ENCODE peak calls at places on chromosomes 3 and 15, in ten cellular contexts. S is HCT116; N is mucosa of descending colon; K is heart left ventricle; V is breast epithelium; M is upper lobe of right lung; Y is CD8-positive, alpha-beta T cell; C is body of pancreas; T is foreskin fibroblast; R is ovary. Q is an unnamed sample.

GRCh38 chr3:147458995-147459704 is 50.0 kb downstream of the ZIC1 start:
- DNase-seq in R (no peak), V (no peak), N (no peak), M (no peak), K (no peak), C (no peak), T (no peak), Y (no peak), S (no peak), Q (peak)

GRCh38 chr3:126064627-126065258 is 19.2 kb downstream of the SLC41A3 start:
- DNase-seq in N (no peak), M (no peak), T (peak), Y (no peak), V (no peak), K (no peak), R (no peak), S (no peak), C (no peak), Q (no peak)

GRCh38 chr3:100075731-100076543 is 38.4 kb downstream of the FILIP1L start:
- DNase-seq in K (no peak), M (no peak), V (no peak), S (no peak), N (no peak), Y (no peak), R (no peak), T (no peak), C (no peak), Q (no peak)

GRCh38 chr3:52286777-52287110 is 884 bp upstream of the GLYCTK start:
- DNase-seq in V (peak), R (peak), S (no peak), K (no peak), C (no peak), N (peak), T (no peak), M (peak), Y (no peak), Q (no peak)

GRCh38 chr3:118960876-118961275 is 73.8 kb downstream of the IGSF11 start:
- DNase-seq in S (no peak), T (peak), K (no peak), R (no peak), N (no peak), Y (no peak), M (no peak), V (no peak), C (no peak), Q (peak)

GRCh38 chr3:64084640-64085039 is 61.3 kb upstream of the PSMD6 start:
- DNase-seq in Y (no peak), R (no peak), K (no peak), V (no peak), N (no peak), S (peak), C (no peak), M (no peak), T (peak), Q (no peak)

GRCh38 chr15:81888748-81889479 is 156.9 kb downstream of the MEX3B start:
- DNase-seq in C (no peak), K (no peak), V (no peak), T (peak), M (no peak), R (no peak), S (no peak), N (no peak), Y (no peak), Q (peak)

GRCh38 chr3:122628567-122628966 is 51.1 kb downstream of the PARP15 start:
- DNase-seq in T (no peak), R (no peak), S (no peak), M (no peak), N (no peak), K (no peak), V (no peak), Y (no peak), C (no peak), Q (no peak)

GRCh38 chr3:47741925-47742324 is 39.8 kb downstream of the SMARCC1 start:
- DNase-seq in N (no peak), S (no peak), V (no peak), Y (no peak), C (no peak), K (no peak), T (no peak), M (no peak), R (no peak), Q (no peak)

GRCh38 chr3:108089544-108089943 is 1.3 kb downstream of the CD47 start:
- DNase-seq in M (no peak), S (no peak), C (no peak), R (no peak), Y (no peak), N (no peak), T (no peak), V (no peak), K (no peak), Q (no peak)

GRCh38 chr3:195352895-195353488 is 82.0 kb upstream of the XXYLT1 start:
- DNase-seq in Y (no peak), S (peak), K (no peak), N (no peak), V (no peak), C (no peak), M (no peak), T (peak), R (no peak), Q (peak)

GRCh38 chr3:50297896-50298725 is 1.1 kb downstream of the HYAL3 start:
- DNase-seq in Y (no peak), C (no peak), R (no peak), M (no peak), T (no peak), S (no peak), K (no peak), N (no peak), V (no peak), Q (no peak)

GRCh38 chr3:160040181-160040580 is 51.5 kb downstream of the IL12A start:
- DNase-seq in M (no peak), C (no peak), V (no peak), T (no peak), K (no peak), R (no peak), Y (no peak), N (no peak), S (no peak), Q (no peak)

GRCh38 chr15:91186892-91187644 is 87.0 kb downstream of the SV2B start:
- DNase-seq in S (no peak), V (no peak), M (no peak), Y (no peak), C (peak), T (no peak), K (no peak), N (no peak), R (no peak), Q (peak)

GRCh38 chr3:24740367-24740766 is 245.7 kb upstream of the THRB start:
- DNase-seq in K (no peak), V (no peak), N (no peak), M (no peak), S (no peak), R (no peak), T (no peak), Y (no peak), C (no peak), Q (no peak)

GRCh38 chr3:173912126-173912525 is 514.6 kb downstream of the NLGN1 start:
- DNase-seq in R (no peak), N (no peak), K (no peak), Y (no peak), S (no peak), C (no peak), V (no peak), M (no peak), T (no peak), Q (no peak)

GRCh38 chr3:4948395-4948794 is 30.8 kb upstream of the BHLHE40 start:
- DNase-seq in C (no peak), V (no peak), Y (no peak), M (no peak), S (no peak), N (no peak), R (no peak), K (no peak), T (peak), Q (no peak)

GRCh38 chr15:40702077-40702476 is 7.1 kb downstream of the RAD51 start:
- DNase-seq in V (no peak), Y (no peak), K (no peak), N (no peak), S (no peak), T (peak), C (no peak), R (no peak), M (no peak), Q (no peak)

GRCh38 chr3:128290484-128290883 is 137.2 kb downstream of the EEFSEC start:
- DNase-seq in C (no peak), N (no peak), M (no peak), K (no peak), V (no peak), R (no peak), Y (no peak), T (no peak), S (no peak), Q (no peak)

GRCh38 chr15:35445891-35446290 is 100.1 kb downstream of the DPH6 start:
- DNase-seq in C (no peak), V (no peak), S (no peak), K (no peak), R (no peak), M (no peak), T (no peak), Y (no peak), N (no peak), Q (no peak)

GRCh38 chr15:36797128-36797527 is 217.7 kb downstream of the CDIN1 start:
- DNase-seq in M (no peak), Y (no peak), S (no peak), V (no peak), R (no peak), T (no peak), K (no peak), C (peak), N (no peak), Q (no peak)

GRCh38 chr3:12198301-12198700 is 39.6 kb upstream of the TIMP4 start:
- DNase-seq in R (no peak), V (no peak), Y (no peak), K (no peak), C (no peak), T (peak), S (no peak), N (no peak), M (no peak), Q (peak)

GRCh38 chr3:105495021-105495420 is 128.3 kb downstream of the ALCAM start:
- DNase-seq in R (no peak), M (no peak), K (no peak), V (no peak), T (peak), S (no peak), C (no peak), Y (no peak), N (no peak), Q (peak)

GRCh38 chr3:175932586-175932985 is 1073.5 kb downstream of the NAALADL2 start:
- DNase-seq in T (peak), K (no peak), S (no peak), R (no peak), C (no peak), M (no peak), Y (no peak), V (no peak), N (no peak), Q (peak)

GRCh38 chr3:194491996-194492395 is 5.2 kb upstream of the ATP13A3 start:
- DNase-seq in S (no peak), Y (no peak), K (no peak), N (no peak), R (no peak), C (no peak), V (no peak), T (no peak), M (no peak), Q (no peak)

GRCh38 chr3:133836497-133837158 is 31.0 kb downstream of the SRPRB start:
- DNase-seq in R (no peak), Y (peak), M (peak), C (no peak), S (no peak), V (no peak), N (no peak), K (no peak), T (no peak), Q (no peak)

GRCh38 chr15:69118089-69118488 is 42.3 kb upstream of the GLCE start:
- DNase-seq in C (no peak), K (no peak), R (no peak), Y (no peak), T (no peak), S (no peak), V (no peak), N (no peak), M (no peak), Q (no peak)

GRCh38 chr15:84151205-84151931 is 84.2 kb upstream of the GOLGA6L4 start:
- DNase-seq in M (no peak), V (no peak), T (no peak), R (no peak), S (no peak), Y (no peak), N (no peak), K (no peak), C (no peak), Q (peak)

GRCh38 chr3:113600418-113601185 is 68.2 kb downstream of the SIDT1 start:
- DNase-seq in M (no peak), K (no peak), T (no peak), N (no peak), R (peak), V (no peak), C (peak), S (no peak), Y (no peak), Q (no peak)

GRCh38 chr15:71677352-71677751 is 133.0 kb upstream of the NR2E3 start:
- DNase-seq in R (no peak), S (no peak), T (no peak), N (no peak), M (no peak), C (no peak), K (no peak), V (no peak), Y (no peak), Q (no peak)

GRCh38 chr3:101319531-101319930 is 844 bp downstream of the IMPG2 start:
- DNase-seq in Y (no peak), N (no peak), K (no peak), M (no peak), T (no peak), S (no peak), R (no peak), V (no peak), C (no peak), Q (no peak)

GRCh38 chr15:53693729-53694533 is 65.5 kb downstream of the WDR72 start:
- DNase-seq in C (peak), M (peak), T (no peak), N (no peak), S (no peak), R (peak), K (peak), V (no peak), Y (no peak), Q (peak)

GRCh38 chr15:98501192-98501591 is 147.1 kb upstream of the IGF1R start:
- DNase-seq in T (no peak), N (no peak), Y (no peak), C (no peak), S (no peak), K (no peak), V (no peak), M (no peak), R (no peak), Q (no peak)
- TF ChIP-seq CTCF in T (no peak), N (no peak), Y (no peak), C (no peak), S (no peak), K (no peak), V (no peak), M (no peak), R (no peak), Q (no peak)

GRCh38 chr15:96326551-96327154 is 3.8 kb upstream of the NR2F2 start:
- DNase-seq in R (peak), T (peak), C (peak), S (no peak), M (peak), V (peak), Y (no peak), K (no peak), N (peak), Q (no peak)

GRCh38 chr15:96329403-96329981 is 1.0 kb upstream of the NR2F2 start:
- DNase-seq in K (no peak), T (peak), V (no peak), M (no peak), S (no peak), R (no peak), Y (no peak), N (no peak), C (no peak), Q (no peak)

GRCh38 chr15:96330064-96330449 is 443 bp upstream of the NR2F2 start:
- DNase-seq in K (peak), S (peak), C (no peak), T (peak), M (no peak), N (peak), R (no peak), Y (no peak), V (peak), Q (no peak)

GRCh38 chr15:96327155-96327741 is 3.3 kb upstream of the NR2F2 start:
- DNase-seq in S (peak), N (no peak), R (no peak), V (no peak), K (no peak), Y (no peak), T (peak), C (peak), M (no peak), Q (peak)

DNA sequence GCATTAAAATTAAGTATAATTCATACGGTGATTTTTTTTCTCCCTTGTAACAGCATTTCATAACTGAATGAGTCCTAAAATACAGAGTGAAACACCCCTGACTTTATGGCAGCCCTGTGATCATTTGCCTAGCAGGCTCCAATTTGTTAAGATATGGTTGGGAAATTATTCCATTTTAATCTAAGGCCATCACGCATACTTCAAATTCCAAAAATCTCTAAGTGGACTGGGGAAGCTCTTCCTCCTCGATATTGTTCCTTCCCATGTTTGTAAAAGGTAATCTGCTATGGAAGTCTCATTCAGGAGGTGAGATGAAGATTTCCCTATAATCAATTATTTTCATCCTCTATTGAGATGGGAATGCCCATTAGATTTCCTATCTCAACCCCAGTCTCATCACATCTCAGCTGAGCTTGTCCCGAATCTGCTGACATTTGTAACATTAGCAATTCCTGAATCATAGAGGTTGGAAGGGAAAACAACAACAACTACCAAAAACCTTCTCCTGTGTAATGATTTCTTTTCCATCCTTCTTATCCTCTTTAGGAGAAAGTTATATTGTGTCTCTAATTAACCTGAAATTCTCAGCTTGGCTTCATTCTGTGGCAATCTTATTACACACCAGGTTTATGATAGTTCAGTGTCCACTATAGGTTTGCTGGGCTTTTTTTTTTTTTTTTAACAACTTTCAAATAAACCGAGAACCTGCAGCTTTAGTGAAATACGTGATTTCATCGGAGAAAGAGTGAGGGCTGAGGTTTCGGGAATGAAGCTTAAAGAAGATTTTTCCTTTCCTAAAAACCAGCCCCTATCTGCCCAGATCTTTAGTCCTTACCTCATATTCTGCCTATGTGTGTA is 2.2 kb upstream of the NR2F2 start:
- DNase-seq in T (peak), K (no peak), S (no peak), V (no peak), N (no peak), M (no peak), C (no peak), Y (no peak), R (no peak), Q (no peak)
- H3K4me3 ChIP-seq in T (peak), K (peak), S (peak), V (no peak), N (no peak), M (peak), C (no peak), Y (no peak), R (peak), Q (peak)

DNA sequence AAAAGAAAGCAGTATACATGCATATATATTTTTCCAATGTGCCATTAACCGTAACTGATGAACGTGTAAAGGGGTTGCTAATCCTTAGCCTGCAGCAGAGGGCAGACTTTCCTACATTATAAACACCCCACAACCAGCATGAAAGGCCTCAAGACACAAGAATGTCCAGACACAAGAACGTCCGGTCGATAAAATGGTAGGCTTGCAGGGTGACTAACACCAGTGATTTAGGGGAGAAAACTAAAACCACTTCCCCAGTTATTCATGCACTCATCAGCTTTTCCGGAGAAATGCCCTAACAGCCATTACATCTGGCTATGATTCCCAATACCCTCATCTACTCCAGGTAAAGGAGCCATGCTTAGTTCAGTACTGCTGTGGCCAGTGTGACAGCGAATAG is 57.4 kb downstream of the LRTM1 start:
- DNase-seq in C (peak), S (no peak), T (peak), R (no peak), V (no peak), N (no peak), Y (no peak), M (no peak), K (no peak), Q (peak)
- TF ChIP-seq CTCF in C (peak), S (no peak), T (peak), R (peak), V (no peak), N (no peak), Y (no peak), M (peak), K (peak), Q (peak)

GRCh38 chr15:65722191-65722590 is 69.9 kb downstream of the DENND4A start:
- DNase-seq in R (no peak), T (no peak), Y (no peak), S (no peak), C (no peak), M (no peak), V (no peak), K (no peak), N (no peak), Q (no peak)

GRCh38 chr15:65723786-65724354 is 68.2 kb downstream of the DENND4A start:
- DNase-seq in N (no peak), T (no peak), V (no peak), C (no peak), M (no peak), K (no peak), R (no peak), S (no peak), Y (no peak), Q (no peak)

GRCh38 chr15:65724479-65724878 is 67.6 kb downstream of the DENND4A start:
- DNase-seq in M (no peak), V (no peak), R (no peak), C (no peak), S (no peak), Y (no peak), N (no peak), K (no peak), T (no peak), Q (no peak)
- H3K4me3 ChIP-seq in M (no peak), V (no peak), R (no peak), C (no peak), S (no peak), Y (no peak), N (no peak), K (no peak), T (no peak), Q (no peak)

GRCh38 chr3:53677406-53677805 is 168.8 kb downstream of the CHDH start:
- DNase-seq in V (no peak), T (no peak), S (no peak), R (no peak), K (no peak), N (no peak), M (no peak), C (peak), Y (no peak), Q (no peak)
- TF ChIP-seq CTCF in V (no peak), T (no peak), S (peak), R (no peak), K (peak), N (no peak), M (peak), C (peak), Y (no peak), Q (no peak)

DNA sequence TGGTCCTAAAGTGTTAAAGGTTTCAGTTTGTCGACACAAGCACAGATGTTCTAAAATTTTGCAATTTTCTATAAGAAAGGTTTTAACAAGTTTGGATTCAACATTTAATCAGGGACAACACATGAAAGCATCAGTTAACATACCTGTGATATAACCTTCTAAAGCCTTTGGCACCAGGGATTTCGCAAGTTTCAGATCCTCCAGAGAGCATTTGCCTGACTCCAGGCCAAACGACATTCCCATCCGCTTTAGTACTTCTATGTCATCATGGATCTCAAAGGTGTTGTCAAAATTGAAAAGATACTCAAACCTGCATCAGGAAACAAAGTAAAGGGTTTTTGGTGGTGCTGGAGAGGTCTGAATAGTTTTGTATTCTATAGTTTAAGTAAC is 83.1 kb downstream of the ATP1B3 start:
- DNase-seq in V (no peak), T (no peak), S (peak), N (no peak), R (no peak), K (no peak), M (no peak), Y (no peak), C (no peak), Q (no peak)
- H3K4me3 ChIP-seq in V (no peak), T (no peak), S (no peak), N (no peak), R (no peak), K (no peak), M (no peak), Y (no peak), C (no peak), Q (no peak)

DNA sequence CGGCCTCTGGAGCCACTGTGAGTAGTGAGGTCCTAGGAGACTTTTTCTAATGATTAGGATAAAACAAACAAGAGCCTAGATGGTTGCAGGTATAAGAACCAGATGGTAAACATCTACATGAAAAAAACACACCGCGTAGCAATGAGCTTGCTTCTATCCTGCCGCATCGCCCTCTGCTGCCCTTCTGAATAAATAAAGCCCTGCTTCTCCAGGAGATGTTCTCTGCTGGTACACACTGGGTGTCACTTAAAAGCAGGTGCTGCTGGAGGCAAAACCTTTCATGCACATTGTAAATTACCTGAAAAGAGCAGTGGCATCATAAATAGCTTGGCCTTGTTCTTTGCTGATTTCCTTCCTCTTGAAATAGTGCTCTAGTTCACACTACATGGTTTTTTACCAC is 164.4 kb upstream of the TOPAZ1 start:
- DNase-seq in T (peak), S (no peak), C (peak), V (no peak), R (no peak), Y (no peak), M (no peak), K (no peak), N (no peak), Q (no peak)
- TF ChIP-seq CTCF in T (peak), S (no peak), C (no peak), V (no peak), R (no peak), Y (no peak), M (no peak), K (peak), N (no peak), Q (peak)